ENCODE peak calls at places on chromosomes 16 and 17, in eight cellular contexts. B is LoVo; H is H54; J is GF-D8; C is MM.1S; K is stimulated activated naive B cell treated with anti-CD40 and anti-IgM and Interleukin-4, amounts not matched to agents 10 μg/mL and 1 μg/mL and 100 μg/mL, for 72 hours; W is T-helper 1 cell; O is neural progenitor cell. I is an unnamed sample.

GRCh38 chr17:15893333-15894024 is 51.5 kb upstream of the ADORA2B start:
- DNase-seq in B (no peak), H (no peak), J (no peak), C (no peak), K (no peak), W (no peak), O (no peak), I (no peak)

GRCh38 chr17:27741361-27741861 is 58.9 kb downstream of the NOS2 start:
- DNase-seq in B (no peak), H (no peak), J (no peak), C (no peak), K (no peak), W (no peak), O (no peak), I (no peak)

GRCh38 chr16:55703003-55704001 is 47.5 kb downstream of the SLC6A2 start:
- DNase-seq in B (peak), H (no peak), J (peak), C (peak), K (no peak), W (no peak), O (peak), I (peak)

GRCh38 chr17:42531455-42532354 is 4.3 kb upstream of the NAGLU start:
- DNase-seq in B (peak), H (no peak), J (peak), C (peak), K (peak), W (peak), O (peak), I (peak)

GRCh38 chr16:75265911-75266701 is 14.7 kb upstream of the BCAR1 start:
- DNase-seq in B (peak), H (peak), J (no peak), C (no peak), K (no peak), W (no peak), O (peak), I (no peak)

GRCh38 chr17:1462164-1463112 is 6.4 kb upstream of the CRK start:
- DNase-seq in B (no peak), H (no peak), J (no peak), C (no peak), K (no peak), W (no peak), O (no peak), I (no peak)

GRCh38 chr17:43453331-43453812 is 30.4 kb upstream of the DHX8 start:
- DNase-seq in B (no peak), H (no peak), J (no peak), C (no peak), K (no peak), W (no peak), O (peak), I (no peak)

GRCh38 chr16:54411555-54411954 is 125.0 kb upstream of the IRX3 start:
- DNase-seq in B (no peak), H (no peak), J (no peak), C (no peak), K (no peak), W (no peak), O (peak), I (no peak)

GRCh38 chr16:53714080-53715050 is 10.4 kb downstream of the FTO start:
- DNase-seq in B (no peak), H (no peak), J (no peak), C (no peak), K (no peak), W (no peak), O (peak), I (no peak)

GRCh38 chr17:79476074-79476473 is 134.8 kb downstream of the RBFOX3 start:
- DNase-seq in B (no peak), H (no peak), J (no peak), C (no peak), K (no peak), W (no peak), O (peak), I (no peak)

GRCh38 chr17:915416-916201 is 64.0 kb downstream of the NXN start:
- DNase-seq in B (no peak), H (no peak), J (no peak), C (no peak), K (no peak), W (no peak), O (peak), I (no peak)

GRCh38 chr16:85781685-85782370 is 17.5 kb downstream of the EMC8 start:
- DNase-seq in B (no peak), H (no peak), J (peak), C (no peak), K (no peak), W (no peak), O (no peak), I (no peak)

GRCh38 chr16:46747777-46748651 is at the start of gene MYLK3:
- DNase-seq in B (no peak), H (no peak), J (no peak), C (no peak), K (no peak), W (no peak), O (peak), I (no peak)

GRCh38 chr16:70635356-70636016 is 10.9 kb upstream of the IL34 start:
- DNase-seq in B (no peak), H (peak), J (no peak), C (no peak), K (no peak), W (no peak), O (peak), I (no peak)

GRCh38 chr17:45013021-45013997 is 38.1 kb downstream of the DCAKD start:
- DNase-seq in B (no peak), H (no peak), J (no peak), C (no peak), K (no peak), W (no peak), O (peak), I (no peak)

GRCh38 chr17:78715000-78715771 is 66.9 kb downstream of the CYTH1 start:
- DNase-seq in B (no peak), H (no peak), J (no peak), C (peak), K (no peak), W (no peak), O (no peak), I (no peak)

GRCh38 chr16:5874899-5875298 is 777.3 kb upstream of the EEF2KMT start:
- DNase-seq in B (no peak), H (no peak), J (no peak), C (no peak), K (no peak), W (no peak), O (no peak), I (no peak)

GRCh38 chr17:80811181-80812105 is 180.2 kb upstream of the CHMP6 start:
- DNase-seq in B (no peak), H (no peak), J (no peak), C (no peak), K (no peak), W (no peak), O (no peak), I (no peak)

GRCh38 chr16:84543931-84544776 is 39.7 kb upstream of the MEAK7 start:
- DNase-seq in B (no peak), H (no peak), J (no peak), C (no peak), K (no peak), W (no peak), O (no peak), I (peak)

GRCh38 chr16:86919531-86920305 is 341.4 kb downstream of the FOXL1 start:
- DNase-seq in B (no peak), H (no peak), J (no peak), C (no peak), K (no peak), W (no peak), O (no peak), I (no peak)

GRCh38 chr17:50292465-50292864 is 18.2 kb downstream of the TMEM92 start:
- DNase-seq in B (no peak), H (no peak), J (no peak), C (no peak), K (no peak), W (no peak), O (no peak), I (no peak)

GRCh38 chr16:85227262-85227923 is 115.1 kb upstream of the CIBAR2 start:
- DNase-seq in B (no peak), H (no peak), J (no peak), C (no peak), K (peak), W (no peak), O (no peak), I (no peak)

GRCh38 chr17:77836557-77837041 is 121.9 kb upstream of the TNRC6C start:
- DNase-seq in B (peak), H (no peak), J (no peak), C (no peak), K (no peak), W (no peak), O (no peak), I (no peak)

GRCh38 chr16:81526935-81527334 is 82.3 kb downstream of the CMIP start:
- DNase-seq in B (no peak), H (no peak), J (no peak), C (no peak), K (no peak), W (no peak), O (no peak), I (no peak)

GRCh38 chr16:69848635-69849545 is 86.8 kb downstream of the WWP2 start:
- DNase-seq in B (no peak), H (peak), J (no peak), C (no peak), K (no peak), W (no peak), O (no peak), I (no peak)

GRCh38 chr17:1627219-1627986 is 1.2 kb downstream of the SLC43A2 start:
- DNase-seq in B (no peak), H (no peak), J (peak), C (no peak), K (no peak), W (no peak), O (no peak), I (peak)

GRCh38 chr17:50371526-50371925 is 1.5 kb downstream of the MRPL27 start:
- DNase-seq in B (no peak), H (no peak), J (no peak), C (no peak), K (no peak), W (no peak), O (no peak), I (no peak)

GRCh38 chr16:82824408-82824807 is 197.6 kb downstream of the CDH13 start:
- DNase-seq in B (no peak), H (no peak), J (no peak), C (no peak), K (no peak), W (no peak), O (no peak), I (no peak)

GRCh38 chr17:56489980-56490379 is 103.5 kb upstream of the NOG start:
- DNase-seq in B (no peak), H (no peak), J (no peak), C (no peak), K (no peak), W (no peak), O (no peak), I (no peak)

GRCh38 chr16:49504626-49505025 is 131.0 kb downstream of the C16orf78 start:
- DNase-seq in B (no peak), H (no peak), J (no peak), C (no peak), K (no peak), W (no peak), O (no peak), I (no peak)

GRCh38 chr17:50681260-50682200 is 26.2 kb downstream of the ANKRD40 start:
- DNase-seq in B (no peak), H (no peak), J (peak), C (no peak), K (no peak), W (no peak), O (peak), I (peak)

GRCh38 chr16:27439273-27440018 is 37.5 kb downstream of the IL21R start:
- DNase-seq in B (no peak), H (no peak), J (no peak), C (no peak), K (no peak), W (no peak), O (no peak), I (no peak)

GRCh38 chr17:39737761-39738567 is at the start of gene GRB7:
- DNase-seq in B (peak), H (no peak), J (no peak), C (peak), K (no peak), W (no peak), O (peak), I (no peak)

GRCh38 chr17:79793924-79794304 is 3.0 kb downstream of the CBX8 start:
- DNase-seq in B (no peak), H (peak), J (no peak), C (no peak), K (no peak), W (no peak), O (peak), I (no peak)

GRCh38 chr17:5481451-5481850 is 4.5 kb downstream of the DERL2 start:
- DNase-seq in B (no peak), H (no peak), J (no peak), C (no peak), K (no peak), W (no peak), O (no peak), I (no peak)

GRCh38 chr16:80656731-80657150 is 115.9 kb downstream of the DYNLRB2 start:
- DNase-seq in B (no peak), H (no peak), J (no peak), C (peak), K (no peak), W (peak), O (peak), I (no peak)

GRCh38 chr17:81481011-81481799 is 31.4 kb downstream of the ACTG1 start:
- DNase-seq in B (no peak), H (no peak), J (peak), C (no peak), K (no peak), W (peak), O (peak), I (peak)

I was measured in Kasumi-1.